ENCODE peak calls at places on chromosomes 3 and 15, in five cellular contexts. O is IMR-90, Q is HepG2, N is K562, I is GM12878. Y is an unnamed sample.

GRCh38 chr15:71471347-71471746 is 339.0 kb upstream of the NR2E3 start:
- DNase-seq in O (peak; percentile 6), Q (no peak), N (no peak), I (no peak), Y (no peak)

GRCh38 chr3:189908646-189909045 is 212.1 kb downstream of the P3H2 start:
- DNase-seq in O (peak; percentile 72), Q (no peak), N (no peak), I (no peak), Y (no peak)

GRCh38 chr3:164732166-164732565 is 346.1 kb downstream of the SI start:
- DNase-seq in O (no peak), Q (no peak), N (no peak), I (no peak), Y (no peak)

GRCh38 chr3:128263946-128264345 is 110.7 kb downstream of the EEFSEC start:
- DNase-seq in O (no peak), Q (no peak), N (no peak), I (no peak), Y (peak; percentile 60)

GRCh38 chr15:70271422-70272088 is 173.8 kb upstream of the TLE3 start:
- DNase-seq in O (peak; percentile 95), Q (no peak), N (peak; percentile 16), I (no peak), Y (no peak)

GRCh38 chr3:105353485-105354161 is 13.1 kb upstream of the ALCAM start:
- DNase-seq in O (peak; percentile 64), Q (no peak), N (no peak), I (no peak), Y (no peak)

GRCh38 chr3:126081618-126082333 is 2.1 kb downstream of the SLC41A3 start:
- DNase-seq in O (peak; percentile 43), Q (peak; percentile 29), N (peak; percentile 13), I (no peak), Y (peak; percentile 50)

GRCh38 chr3:88410259-88410658 is 260.5 kb downstream of the C3orf38 start:
- DNase-seq in O (no peak), Q (no peak), N (no peak), I (no peak), Y (no peak)

GRCh38 chr3:52530918-52531635 is 2.6 kb downstream of the NT5DC2 start:
- DNase-seq in O (no peak), Q (no peak), N (no peak), I (no peak), Y (no peak)

GRCh38 chr15:61130945-61131597 is 98.0 kb downstream of the RORA start:
- DNase-seq in O (no peak), Q (no peak), N (no peak), I (no peak), Y (no peak)

GRCh38 chr3:16088496-16088895 is 86.0 kb upstream of the GALNT15 start:
- DNase-seq in O (peak; percentile 42), Q (no peak), N (no peak), I (no peak), Y (no peak)

GRCh38 chr15:89492111-89492641 is 4.2 kb downstream of the RHCG start:
- DNase-seq in O (no peak), Q (no peak), N (peak; percentile 13), I (no peak), Y (peak; percentile 73)

GRCh38 chr3:190094201-190094718 is 26.4 kb downstream of the P3H2 start:
- DNase-seq in O (peak; percentile 63), Q (no peak), N (no peak), I (no peak), Y (no peak)

GRCh38 chr15:55846108-55846707 is 103.3 kb upstream of the PRTG start:
- DNase-seq in O (peak; percentile 88), Q (peak; percentile 69), N (peak; percentile 78), I (peak; percentile 35), Y (peak; percentile 65)

GRCh38 chr15:59736181-59736580 is 47.1 kb upstream of the BNIP2 start:
- DNase-seq in O (no peak), Q (no peak), N (no peak), I (no peak), Y (no peak)

GRCh38 chr15:85624241-85624855 is 170.4 kb downstream of the KLHL25 start:
- DNase-seq in O (no peak), Q (no peak), N (no peak), I (no peak), Y (no peak)

GRCh38 chr3:115436767-115437301 is 186.5 kb upstream of the GAP43 start:
- DNase-seq in O (peak; percentile 93), Q (peak; percentile 1), N (no peak), I (no peak), Y (no peak)

GRCh38 chr3:185688808-185689207 is 102.7 kb downstream of the SENP2 start:
- DNase-seq in O (peak; percentile 99), Q (peak; percentile 35), N (peak; percentile 51), I (no peak), Y (peak; percentile 27)

GRCh38 chr3:12155833-12156232 is 2.9 kb downstream of the TIMP4 start:
- DNase-seq in O (peak; percentile 85), Q (peak; percentile 25), N (peak; percentile 46), I (no peak), Y (no peak)

GRCh38 chr15:52417501-52417900 is 111.2 kb downstream of the MYO5A start:
- DNase-seq in O (peak; percentile 34), Q (no peak), N (no peak), I (no peak), Y (no peak)

GRCh38 chr3:177758131-177758530 is 560.8 kb upstream of the TBL1XR1 start:
- DNase-seq in O (peak; percentile 37), Q (no peak), N (no peak), I (no peak), Y (no peak)

GRCh38 chr3:58654466-58654865 is 12.1 kb downstream of the FAM3D start:
- DNase-seq in O (no peak), Q (no peak), N (no peak), I (no peak), Y (no peak)

GRCh38 chr3:38627956-38628355 is 21.5 kb downstream of the SCN5A start:
- DNase-seq in O (no peak), Q (peak; percentile 20), N (peak; percentile 64), I (no peak), Y (peak; percentile 66)

GRCh38 chr15:67792250-67792942 is 32.9 kb upstream of the SKOR1 start:
- DNase-seq in O (no peak), Q (no peak), N (no peak), I (no peak), Y (no peak)

GRCh38 chr3:179266701-179267211 is 15.8 kb upstream of the KCNMB3 start:
- DNase-seq in O (no peak), Q (no peak), N (no peak), I (no peak), Y (no peak)

GRCh38 chr3:136899622-136900158 is 37.7 kb downstream of the NCK1 start:
- DNase-seq in O (peak; percentile 50), Q (no peak), N (peak; percentile 61), I (no peak), Y (no peak)

GRCh38 chr15:98775498-98776230 is 127.3 kb downstream of the IGF1R start:
- DNase-seq in O (no peak), Q (no peak), N (no peak), I (no peak), Y (no peak)

GRCh38 chr3:128281461-128282367 is 128.4 kb downstream of the EEFSEC start:
- DNase-seq in O (no peak), Q (no peak), N (no peak), I (no peak), Y (no peak)

GRCh38 chr3:27200721-27201434 is 168.3 kb downstream of the NEK10 start:
- DNase-seq in O (no peak), Q (no peak), N (no peak), I (no peak), Y (no peak)

DNA sequence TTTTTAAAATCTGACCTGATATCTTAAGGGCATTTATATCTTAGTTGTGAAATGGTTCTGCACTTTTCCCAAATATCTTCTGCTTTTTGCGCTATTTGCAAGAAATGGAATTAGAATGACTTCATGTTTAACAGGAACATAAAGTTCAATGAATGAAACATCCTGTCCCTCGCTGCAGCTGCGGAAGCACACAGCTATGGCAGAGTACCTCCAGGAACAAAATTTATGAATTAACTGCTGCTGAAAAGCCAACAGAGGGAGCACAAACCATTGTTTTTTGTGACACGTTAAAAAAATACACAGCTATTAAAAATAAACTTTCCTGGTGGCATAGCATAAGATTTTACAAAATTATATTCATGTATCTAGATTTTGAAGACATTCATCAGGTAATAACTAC is 404.4 kb upstream of the MDFIC2 start:
- DNase-seq in O (peak; percentile 48), Q (no peak), N (peak; percentile 0), I (no peak), Y (peak; percentile 3)
- TF ChIP-seq MXI1 in O (no peak), Q (no peak), N (no peak), I (no peak), Y (no peak)

DNA sequence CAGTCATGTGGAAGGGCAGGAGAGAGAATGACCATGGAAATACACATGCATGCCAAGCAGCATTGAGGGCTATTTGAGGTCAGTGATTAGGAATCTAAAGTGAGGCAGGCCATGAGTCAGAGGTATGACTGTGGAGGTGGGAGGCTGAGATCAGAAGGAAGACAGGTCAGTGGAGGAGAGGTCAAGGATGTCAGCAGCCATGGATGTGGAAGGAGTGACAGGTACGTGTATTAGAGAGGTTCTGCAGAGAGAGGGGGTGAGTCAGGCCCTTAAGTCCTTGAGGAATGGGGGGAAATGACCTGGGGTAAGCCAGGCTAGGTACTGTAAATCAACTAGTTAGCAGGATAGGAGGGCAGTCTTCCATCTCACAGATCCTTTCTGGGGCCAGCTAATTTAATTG is 166.6 kb downstream of the ANO10 start:
- DNase-seq in O (peak; percentile 76), Q (peak; percentile 52), N (peak; percentile 52), I (no peak), Y (no peak)
- TF ChIP-seq MXI1 in O (peak; percentile 45), Q (no peak), N (no peak), I (no peak), Y (no peak)

GRCh38 chr3:138594935-138595259 is 837 bp upstream of the CEP70 start:
- DNase-seq in O (no peak), Q (no peak), N (no peak), I (no peak), Y (no peak)

GRCh38 chr3:138598534-138598933 is 4.5 kb upstream of the CEP70 start:
- DNase-seq in O (no peak), Q (no peak), N (no peak), I (no peak), Y (no peak)

GRCh38 chr3:138594150-138594934 is at the start of gene CEP70:
- DNase-seq in O (peak; percentile 95), Q (peak; percentile 94), N (peak; percentile 93), I (peak; percentile 78), Y (peak; percentile 95)

GRCh38 chr3:138600341-138600740 is 6.3 kb upstream of the CEP70 start:
- DNase-seq in O (no peak), Q (no peak), N (no peak), I (no peak), Y (no peak)
- TF ChIP-seq MXI1 in O (no peak), Q (no peak), N (no peak), I (no peak), Y (no peak)

GRCh38 chr3:28698706-28699105 is 350.1 kb upstream of the AZI2 start:
- DNase-seq in O (no peak), Q (no peak), N (no peak), I (no peak), Y (no peak)
- TF ChIP-seq MXI1 in O (no peak), Q (no peak), N (no peak), I (no peak), Y (no peak)